ENCODE peak calls at places on chromosomes 16 and 17, in ten cellular contexts. E is mesenchymal stem cell, P is IMR-90, L is body of pancreas, Q is gastrocnemius medialis, X is left ventricle myocardium inferior, K is testis, W is neural progenitor cell, V is transverse colon, J is adrenal gland. T is an unnamed sample. For H3K9me3, the result is how much of the 10 kb centered on the place peaks cover.

GRCh38 chr17:35056013-35056412 is 7.5 kb downstream of the RFFL start:
- DNase-seq in E (no peak), P (no peak), L (no peak), Q (no peak), X (no peak), K (no peak), W (peak), V (no peak), J (no peak), T (no peak)

GRCh38 chr17:11384131-11384530 is 143.1 kb downstream of the SHISA6 start:
- DNase-seq in E (no peak), P (no peak), L (no peak), Q (no peak), X (no peak), K (no peak), W (no peak), V (no peak), J (no peak), T (no peak)

GRCh38 chr17:55770220-55770870 is 19.5 kb downstream of the PCTP start:
- DNase-seq in E (peak), P (peak), L (no peak), Q (no peak), X (no peak), K (no peak), W (peak), V (no peak), J (no peak), T (no peak)

GRCh38 chr17:21382560-21383495 is 6.7 kb downstream of the KCNJ12 start:
- DNase-seq in E (no peak), P (no peak), L (no peak), Q (no peak), X (no peak), K (no peak), W (no peak), V (no peak), J (no peak), T (no peak)

GRCh38 chr17:47305302-47305923 is 18.3 kb upstream of the EFCAB13 start:
- DNase-seq in E (peak), P (peak), L (peak), Q (no peak), X (no peak), K (no peak), W (no peak), V (no peak), J (no peak), T (peak)

GRCh38 chr17:13835151-13835550 is 233.4 kb upstream of the HS3ST3A1 start:
- DNase-seq in E (no peak), P (no peak), L (no peak), Q (no peak), X (peak), K (no peak), W (no peak), V (no peak), J (no peak), T (no peak)

GRCh38 chr17:8468988-8469387 is 33.3 kb downstream of the NDEL1 start:
- DNase-seq in E (no peak), P (no peak), L (no peak), Q (no peak), X (no peak), K (no peak), W (no peak), V (no peak), J (no peak), T (no peak)

GRCh38 chr17:78173025-78173715 is 4.8 kb downstream of the SYNGR2 start:
- DNase-seq in E (peak), P (no peak), L (no peak), Q (peak), X (no peak), K (no peak), W (no peak), V (peak), J (no peak), T (no peak)

GRCh38 chr17:64202683-64203430 is 60.2 kb downstream of the TEX2 start:
- DNase-seq in E (peak), P (peak), L (no peak), Q (peak), X (no peak), K (no peak), W (peak), V (no peak), J (peak), T (peak)

GRCh38 chr16:22664561-22664997 is 149.4 kb upstream of the HS3ST2 start:
- DNase-seq in E (no peak), P (no peak), L (no peak), Q (no peak), X (no peak), K (no peak), W (no peak), V (no peak), J (no peak), T (no peak)

GRCh38 chr17:73148540-73149334 is 16.1 kb upstream of the SSTR2 start:
- DNase-seq in E (no peak), P (no peak), L (no peak), Q (no peak), X (no peak), K (no peak), W (no peak), V (no peak), J (no peak), T (no peak)
- H3K9me3 ChIP-seq in E (under half), P (under half), L (under half), Q (under half), X (under half), K (under half), W (under half), V (under half), J (under half), T (under half)

DNA sequence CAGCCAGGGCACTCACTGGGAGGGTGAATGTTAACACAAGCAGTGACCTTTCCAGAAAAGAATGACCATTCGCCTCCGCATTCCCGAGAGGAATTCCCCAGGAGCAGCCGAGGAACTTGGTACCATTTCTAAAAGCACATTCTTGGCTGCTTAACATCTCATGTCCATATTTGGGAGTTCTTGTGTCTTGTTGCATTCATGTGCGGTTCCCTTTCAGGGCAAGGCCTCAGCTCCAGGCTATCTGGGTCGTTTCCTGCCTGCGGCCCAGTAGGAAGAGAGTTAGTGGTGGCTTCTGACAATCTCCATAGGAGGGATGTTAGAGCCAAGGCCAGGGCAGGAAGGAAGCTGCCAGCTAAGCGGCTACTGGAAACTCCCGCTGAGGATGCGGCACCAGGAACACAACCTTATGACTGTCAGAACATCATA is 27.9 kb upstream of the MEAK7 start:
- DNase-seq in E (peak), P (peak), L (peak), Q (peak), X (peak), K (peak), W (peak), V (peak), J (peak), T (no peak)
- H3K9me3 ChIP-seq in E (under half), P (under half), L (under half), Q (under half), X (under half), K (under half), W (under half), V (under half), J (under half), T (under half)

GRCh38 chr16:35908152-35908551 is 2448.7 kb downstream of the TP53TG3F start:
- DNase-seq in E (no peak), P (no peak), L (no peak), Q (no peak), X (no peak), K (no peak), W (no peak), V (no peak), J (no peak), T (no peak)

GRCh38 chr16:35908942-35909341 is 2449.5 kb downstream of the TP53TG3F start:
- DNase-seq in E (no peak), P (no peak), L (no peak), Q (no peak), X (no peak), K (peak), W (no peak), V (no peak), J (no peak), T (peak)

GRCh38 chr16:35911899-35912298 is 2452.5 kb downstream of the TP53TG3F start:
- DNase-seq in E (no peak), P (no peak), L (no peak), Q (no peak), X (no peak), K (no peak), W (no peak), V (no peak), J (no peak), T (no peak)

GRCh38 chr16:35909351-35909954 is 2450.0 kb downstream of the TP53TG3F start:
- DNase-seq in E (no peak), P (no peak), L (no peak), Q (no peak), X (no peak), K (no peak), W (no peak), V (no peak), J (no peak), T (no peak)

DNA sequence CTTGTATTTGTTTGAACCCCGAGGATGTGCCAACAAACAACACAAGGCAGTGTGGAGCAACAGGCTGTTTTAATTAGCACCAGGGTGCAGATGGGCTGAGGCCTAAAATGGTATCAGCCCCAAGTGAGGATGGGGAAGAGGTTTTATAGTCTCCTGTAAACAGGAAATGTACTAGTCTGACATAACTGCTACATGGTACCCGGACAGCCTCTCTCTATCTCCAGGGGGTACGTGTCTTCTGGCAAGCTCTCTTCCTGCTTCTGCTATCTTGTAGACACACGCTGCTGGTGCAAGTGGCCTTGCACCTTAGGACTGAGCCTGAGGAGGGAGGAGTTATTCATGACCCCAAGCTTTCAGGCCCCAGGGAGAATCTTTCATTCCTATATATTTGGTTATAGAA is 2451.0 kb downstream of the TP53TG3F start:
- DNase-seq in E (no peak), P (no peak), L (no peak), Q (no peak), X (no peak), K (no peak), W (no peak), V (no peak), J (no peak), T (no peak)
- H3K9me3 ChIP-seq in E (under half), P (under half), L (under half), Q (under half), X (under half), K (under half), W (under half), V (under half), J (under half), T (under half)

DNA sequence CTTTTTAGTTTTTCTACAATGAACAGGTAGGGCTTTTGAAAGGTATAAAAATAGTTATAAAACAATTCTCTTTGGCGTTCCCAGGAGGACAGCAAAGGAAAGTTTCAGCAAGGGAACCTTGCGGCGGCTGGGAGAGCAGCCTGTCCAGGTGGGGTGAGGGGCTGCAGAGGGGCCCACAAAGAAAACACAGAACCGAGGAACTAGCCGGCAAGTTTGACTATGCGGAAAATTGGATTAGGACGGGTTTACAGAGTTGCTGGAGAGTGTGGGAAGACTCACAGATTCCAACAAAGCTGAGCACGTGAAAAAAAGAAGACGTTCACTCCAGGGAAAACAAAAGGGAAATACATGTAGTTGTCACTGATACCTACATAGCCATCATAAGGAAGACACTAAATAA is 40.2 kb upstream of the METTL16 start:
- DNase-seq in E (no peak), P (no peak), L (no peak), Q (no peak), X (no peak), K (no peak), W (peak), V (no peak), J (no peak), T (no peak)
- H3K9me3 ChIP-seq in E (under half), P (under half), L (under half), Q (under half), X (under half), K (under half), W (under half), V (under half), J (under half), T (under half)

GRCh38 chr16:35195864-35196216 is 1736.4 kb downstream of the TP53TG3F start:
- DNase-seq in E (no peak), P (no peak), L (no peak), Q (no peak), X (no peak), K (no peak), W (no peak), V (no peak), J (no peak), T (no peak)

GRCh38 chr16:35194681-35195080 is 1735.3 kb downstream of the TP53TG3F start:
- DNase-seq in E (no peak), P (no peak), L (no peak), Q (no peak), X (no peak), K (no peak), W (no peak), V (no peak), J (no peak), T (no peak)

GRCh38 chr16:35195173-35195863 is 1735.9 kb downstream of the TP53TG3F start:
- DNase-seq in E (no peak), P (no peak), L (no peak), Q (no peak), X (no peak), K (no peak), W (no peak), V (no peak), J (no peak), T (no peak)

GRCh38 chr16:35193956-35194355 is 1734.5 kb downstream of the TP53TG3F start:
- DNase-seq in E (no peak), P (no peak), L (no peak), Q (no peak), X (no peak), K (no peak), W (no peak), V (no peak), J (no peak), T (no peak)

GRCh38 chr16:35192993-35193392 is 1733.6 kb downstream of the TP53TG3F start:
- DNase-seq in E (no peak), P (no peak), L (no peak), Q (no peak), X (no peak), K (no peak), W (no peak), V (no peak), J (no peak), T (no peak)
- H3K9me3 ChIP-seq in E (under half), P (under half), L (under half), Q (under half), X (under half), K (under half), W (under half), V (under half), J (under half), T (under half)

DNA sequence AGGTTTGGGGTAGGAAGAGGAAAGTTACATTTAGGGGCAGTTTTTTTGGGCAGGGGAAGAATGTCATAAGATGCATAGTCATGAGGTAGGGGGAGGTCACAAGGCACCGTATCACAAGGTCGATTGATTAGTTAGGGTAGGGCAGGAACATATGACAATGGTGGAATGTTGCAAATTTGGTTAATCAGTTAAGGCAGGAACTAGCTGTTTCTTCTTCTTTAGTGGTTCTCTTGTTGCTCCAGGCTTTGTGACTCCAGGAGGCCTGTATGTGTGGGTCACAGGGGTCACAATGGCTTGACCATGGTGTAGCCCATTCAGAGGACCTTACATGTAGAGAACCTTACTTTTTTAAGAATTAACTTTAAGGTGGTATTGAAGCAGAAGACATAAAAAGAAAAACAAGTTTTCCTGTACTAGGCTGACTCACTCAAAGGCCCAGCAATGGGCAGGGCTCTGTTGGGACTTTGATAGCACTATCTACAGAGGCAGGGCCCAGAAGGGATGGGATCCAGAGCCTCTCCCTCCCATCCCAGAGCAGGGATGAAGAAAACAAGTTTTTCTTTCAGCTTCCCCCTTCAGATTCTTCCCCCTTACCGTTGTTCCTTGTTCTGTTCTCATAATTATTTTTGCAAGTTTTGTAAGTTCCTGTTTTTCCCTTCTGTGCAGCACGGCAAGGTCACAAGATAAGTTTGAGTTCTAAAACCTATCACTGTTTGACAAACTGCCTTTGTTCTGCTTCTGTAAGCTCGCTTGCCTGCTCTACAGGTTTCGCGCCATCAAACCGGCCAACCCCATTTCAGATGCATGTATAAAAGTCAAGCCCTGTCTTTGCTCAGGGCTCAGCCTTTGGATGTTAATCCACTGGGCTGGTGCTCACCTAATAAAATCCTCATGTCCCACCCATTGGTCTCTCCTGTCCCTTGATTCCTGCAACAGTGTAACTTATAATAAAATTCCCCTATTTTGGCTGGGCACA is 45.8 kb upstream of the ATF7IP2 start:
- DNase-seq in E (no peak), P (no peak), L (no peak), Q (no peak), X (no peak), K (peak), W (no peak), V (no peak), J (peak), T (no peak)
- H3K9me3 ChIP-seq in E (under half), P (under half), L (under half), Q (under half), X (half or more), K (under half), W (under half), V (under half), J (under half), T (under half)

GRCh38 chr16:35561346-35561745 is 2101.9 kb downstream of the TP53TG3F start:
- DNase-seq in E (no peak), P (no peak), L (no peak), Q (no peak), X (no peak), K (no peak), W (no peak), V (no peak), J (no peak), T (no peak)
- H3K9me3 ChIP-seq in E (under half), P (under half), L (under half), Q (under half), X (under half), K (under half), W (under half), V (under half), J (under half), T (under half)

DNA sequence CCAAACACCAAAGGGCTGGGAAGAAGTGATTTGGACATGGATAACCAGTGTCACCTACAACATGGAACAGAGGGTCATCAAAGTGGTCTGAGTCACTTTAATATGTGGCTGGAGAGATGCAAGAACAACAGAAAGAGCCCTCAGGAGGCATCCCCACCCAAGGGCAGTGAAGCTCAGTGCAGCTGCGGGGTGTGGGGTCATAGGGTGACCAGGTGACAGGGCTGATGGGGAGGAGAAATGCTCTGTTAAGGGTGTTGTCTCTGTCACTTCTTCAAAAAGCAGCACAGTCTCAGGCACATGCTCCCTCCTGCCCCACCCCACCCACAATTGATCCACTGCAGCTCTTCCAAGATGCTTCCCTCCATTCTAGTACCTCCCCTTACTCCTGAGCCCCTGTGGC is 819.1 kb downstream of the KCNJ18 start:
- DNase-seq in E (no peak), P (no peak), L (no peak), Q (no peak), X (no peak), K (no peak), W (no peak), V (no peak), J (no peak), T (no peak)
- H3K9me3 ChIP-seq in E (under half), P (under half), L (under half), Q (under half), X (under half), K (under half), W (under half), V (under half), J (under half), T (under half)

GRCh38 chr17:71187145-71187878 is 933.5 kb upstream of the SOX9 start:
- DNase-seq in E (no peak), P (no peak), L (no peak), Q (no peak), X (no peak), K (no peak), W (no peak), V (no peak), J (no peak), T (no peak)

GRCh38 chr17:71184716-71185115 is 936.1 kb upstream of the SOX9 start:
- DNase-seq in E (no peak), P (no peak), L (no peak), Q (peak), X (no peak), K (no peak), W (no peak), V (no peak), J (no peak), T (no peak)

GRCh38 chr17:71180801-71181385 is 939.9 kb upstream of the SOX9 start:
- DNase-seq in E (peak), P (peak), L (peak), Q (no peak), X (no peak), K (no peak), W (no peak), V (peak), J (no peak), T (peak)

GRCh38 chr17:71188811-71189492 is 931.9 kb upstream of the SOX9 start:
- DNase-seq in E (peak), P (peak), L (no peak), Q (no peak), X (no peak), K (no peak), W (no peak), V (no peak), J (no peak), T (peak)

GRCh38 chr17:71183083-71183697 is 937.6 kb upstream of the SOX9 start:
- DNase-seq in E (no peak), P (no peak), L (no peak), Q (no peak), X (no peak), K (no peak), W (no peak), V (no peak), J (no peak), T (no peak)
- H3K9me3 ChIP-seq in E (under half), P (under half), L (under half), Q (under half), X (under half), K (under half), W (under half), V (under half), J (under half), T (under half)